ENCODE peak calls at places on chromosome 5, in nine cellular contexts. D is cardiac muscle cell, A is NCI-H187, S is pulmonary artery endothelial cell, E is amniotic stem cell, V is T-cell, T is Calu3, L is heart right ventricle, U is H54. H is an unnamed sample.

GRCh38 chr5:50745221-50745620 is 78.8 kb downstream of the PARP8 start:
- DNase-seq in D (no peak), S (no peak), A (no peak), L (no peak), V (no peak), U (no peak), T (no peak), E (no peak), H (no peak)

GRCh38 chr5:147436596-147436995 is 73.3 kb downstream of the DPYSL3 start:
- DNase-seq in U (no peak), D (no peak), L (no peak), E (no peak), V (no peak), T (no peak), S (no peak), A (no peak), H (no peak)

GRCh38 chr5:92678576-92679105 is 902.4 kb downstream of the NR2F1-AS1 start:
- DNase-seq in S (no peak), L (no peak), A (no peak), V (no peak), T (peak; percentile 45), D (peak; percentile 9), U (no peak), E (no peak), H (no peak)

GRCh38 chr5:97628011-97628410 is 445.0 kb upstream of the RIOK2 start:
- DNase-seq in V (no peak), S (no peak), D (peak; percentile 13), U (no peak), E (no peak), A (no peak), T (no peak), L (no peak), H (no peak)

GRCh38 chr5:176192094-176192721 is 46.0 kb upstream of the SIMC1 start:
- DNase-seq in T (no peak), D (no peak), E (no peak), U (no peak), S (no peak), L (no peak), V (no peak), A (no peak), H (no peak)

GRCh38 chr5:150154618-150155134 is 969 bp downstream of the PDGFRB start:
- DNase-seq in D (peak; percentile 41), A (no peak), S (no peak), E (no peak), T (no peak), V (no peak), U (no peak), L (no peak), H (no peak)

GRCh38 chr5:134345996-134346395 is 21.0 kb downstream of the CDKL3 start:
- DNase-seq in E (no peak), D (no peak), V (no peak), A (no peak), T (peak; percentile 45), S (no peak), L (no peak), U (no peak), H (no peak)

GRCh38 chr5:93062548-93062947 is 518.5 kb downstream of the NR2F1-AS1 start:
- DNase-seq in S (no peak), D (peak; percentile 11), V (no peak), A (no peak), L (no peak), U (no peak), T (no peak), E (no peak), H (no peak)

GRCh38 chr5:107505763-107506534 is 164.8 kb downstream of the EFNA5 start:
- DNase-seq in V (no peak), S (no peak), T (no peak), A (peak; percentile 32), U (no peak), E (no peak), D (no peak), L (no peak), H (no peak)

GRCh38 chr5:159878988-159879471 is 37.3 kb upstream of the ADRA1B start:
- DNase-seq in D (peak; percentile 81), S (no peak), U (peak; percentile 66), A (no peak), L (peak; percentile 65), T (peak; percentile 53), V (no peak), E (peak; percentile 50), H (peak; percentile 62)

GRCh38 chr5:81420039-81420667 is 26.2 kb upstream of the ACOT12 start:
- DNase-seq in T (peak; percentile 58), E (peak; percentile 68), A (no peak), S (peak; percentile 67), V (no peak), L (no peak), D (peak; percentile 88), U (peak; percentile 33), H (peak; percentile 63)

GRCh38 chr5:60551829-60552228 is 148.1 kb downstream of the DEPDC1B start:
- DNase-seq in T (no peak), L (no peak), A (no peak), V (no peak), E (no peak), U (no peak), S (no peak), D (no peak), H (no peak)

GRCh38 chr5:159001247-159001646 is 98.5 kb downstream of the EBF1 start:
- DNase-seq in U (no peak), L (no peak), V (no peak), T (no peak), S (no peak), A (no peak), E (no peak), D (peak; percentile 65), H (no peak)

GRCh38 chr5:74242516-74242915 is 398.0 kb downstream of the ENC1 start:
- DNase-seq in L (no peak), T (no peak), U (no peak), A (no peak), E (no peak), V (no peak), S (no peak), D (no peak), H (no peak)

GRCh38 chr5:127572930-127573329 is 55.5 kb downstream of the PRRC1 start:
- DNase-seq in U (no peak), E (no peak), V (no peak), L (no peak), T (no peak), D (peak; percentile 21), A (no peak), S (no peak), H (no peak)

GRCh38 chr5:72166070-72166979 is 59.0 kb downstream of the MAP1B start:
- DNase-seq in S (no peak), E (no peak), T (peak; percentile 11), A (peak; percentile 22), D (peak; percentile 85), L (peak; percentile 36), U (no peak), V (no peak), H (no peak)

H was measured in HTR-8/SVneo.